ENCODE peak calls at places on chromosome X, in five cellular contexts. G, E, D, N and B are unnamed samples.

GRCh38 chrX:31546130-31546529 is 474.3 kb upstream of the FTHL17 start:
- DNase-seq in D (peak; percentile 75), G (no peak), E (no peak), N (no peak), B (no peak)

GRCh38 chrX:75781618-75782017 is 3.4 kb downstream of the MAGEE2 start:
- DNase-seq in N (peak; percentile 67), D (no peak), G (no peak), E (no peak), B (no peak)

GRCh38 chrX:50677789-50678188 is 136.2 kb downstream of the SHROOM4 start:
- DNase-seq in N (no peak), E (no peak), D (peak; percentile 67), G (no peak), B (no peak)

GRCh38 chrX:154123241-154124219 is 20.5 kb upstream of the OPN1LW start:
- DNase-seq in G (peak; percentile 76), E (no peak), D (peak; percentile 46), N (no peak), B (no peak)

GRCh38 chrX:66176134-66176533 is 12.1 kb downstream of the HEPH start:
- DNase-seq in E (no peak), N (no peak), D (no peak), G (no peak), B (no peak)

GRCh38 chrX:123184858-123185251 is 777 bp downstream of the GRIA3 start:
- DNase-seq in G (no peak), D (no peak), E (no peak), N (no peak), B (no peak)

GRCh38 chrX:45850775-45851433 is 650.2 kb upstream of the DIPK2B start:
- DNase-seq in N (no peak), E (peak; percentile 15), D (peak; percentile 53), G (no peak), B (peak; percentile 57)

GRCh38 chrX:68685722-68686683 is 38.5 kb downstream of the STARD8 start:
- DNase-seq in G (no peak), D (peak; percentile 75), E (no peak), N (no peak), B (no peak)

GRCh38 chrX:132480581-132481203 is 8.1 kb downstream of the MBNL3 start:
- DNase-seq in N (no peak), E (peak; percentile 34), D (peak; percentile 64), G (peak; percentile 68), B (peak; percentile 70)

GRCh38 chrX:151151668-151152267 is 24.6 kb upstream of the GPR50 start:
- DNase-seq in E (peak; percentile 16), N (no peak), D (peak; percentile 59), G (peak; percentile 39), B (peak; percentile 28)

GRCh38 chrX:21645437-21646220 is 12.5 kb downstream of the KLHL34 start:
- DNase-seq in G (no peak), D (no peak), E (no peak), N (no peak), B (no peak)

GRCh38 chrX:109918753-109919152 is 84.2 kb upstream of the TMEM164 start:
- DNase-seq in E (no peak), G (no peak), N (no peak), D (peak; percentile 25), B (no peak)

GRCh38 chrX:29435396-29435795 is 780.0 kb upstream of the MAGEB2 start:
- DNase-seq in N (no peak), D (no peak), E (no peak), G (no peak), B (no peak)

GRCh38 chrX:134171661-134172587 is 65.1 kb upstream of the CCDC160 start:
- DNase-seq in N (peak; percentile 1), E (no peak), D (peak; percentile 1), G (peak; percentile 37), B (peak; percentile 85)

GRCh38 chrX:118724352-118724751 is 3.1 kb upstream of the IL13RA1 start:
- DNase-seq in G (no peak), E (no peak), D (no peak), N (no peak), B (no peak)

GRCh38 chrX:107566603-107567262 is 61.6 kb upstream of the PRPS1 start:
- DNase-seq in G (no peak), N (no peak), D (no peak), E (no peak), B (no peak)

GRCh38 chrX:146934256-146934655 is 119.7 kb upstream of the CXorf51A start:
- DNase-seq in G (no peak), E (no peak), N (no peak), D (no peak), B (no peak)

GRCh38 chrX:9905288-9905687 is 61.9 kb upstream of the CLDN34 start:
- DNase-seq in E (no peak), G (no peak), D (peak; percentile 27), N (peak; percentile 15), B (no peak)

GRCh38 chrX:40809210-40809609 is 73.9 kb upstream of the MED14 start:
- DNase-seq in E (no peak), D (peak; percentile 24), G (no peak), N (no peak), B (no peak)

GRCh38 chrX:110442631-110443030 is 84.0 kb downstream of the RTL9 start:
- DNase-seq in E (no peak), N (no peak), G (peak; percentile 12), D (peak; percentile 31), B (peak; percentile 7)

GRCh38 chrX:2677764-2678163 is 13.3 kb upstream of the CD99 start:
- DNase-seq in D (peak; percentile 93), G (no peak), N (no peak), E (peak; percentile 69), B (no peak)

GRCh38 chrX:39065051-39065871 is 264.0 kb downstream of the MID1IP1 start:
- DNase-seq in D (no peak), E (no peak), N (peak; percentile 39), G (peak; percentile 15), B (peak; percentile 28)

GRCh38 chrX:580020-580419 is 50.6 kb upstream of the SHOX start:
- DNase-seq in G (no peak), D (no peak), E (no peak), N (no peak), B (no peak)

GRCh38 chrX:12080265-12080664 is 58.0 kb upstream of the FRMPD4 start:
- DNase-seq in D (peak; percentile 19), N (no peak), E (no peak), G (peak; percentile 48), B (no peak)

GRCh38 chrX:30654989-30655607 is 1.9 kb downstream of the GK start:
- DNase-seq in G (no peak), E (no peak), N (no peak), D (no peak), B (no peak)

GRCh38 chrX:15384304-15384703 is at the start of gene VEGFD:
- DNase-seq in D (no peak), E (peak; percentile 13), N (no peak), G (no peak), B (no peak)